ENCODE peak calls at places on chromosomes 4 and X, in nine cellular contexts. Y, Z, R, L, X, M, U, Q and S are unnamed samples.

GRCh38 chr4:81550005-81550896 is 78.5 kb upstream of the RASGEF1B start:
- DNase-seq in Y (no peak), Z (no peak), R (no peak), L (no peak), X (no peak), M (no peak), U (peak; percentile 62), Q (no peak), S (no peak)

GRCh38 chr4:128349921-128350320 is 62.3 kb upstream of the PGRMC2 start:
- DNase-seq in Y (no peak), Z (no peak), R (no peak), L (no peak), X (no peak), M (peak; percentile 99), U (no peak), Q (peak; percentile 39), S (no peak)

GRCh38 chr4:74632634-74633033 is 161.7 kb downstream of the BTC start:
- DNase-seq in Y (no peak), Z (peak; percentile 1), R (no peak), L (peak; percentile 80), X (no peak), M (peak; percentile 99), U (no peak), Q (peak; percentile 94), S (no peak)

GRCh38 chr4:185305979-185306442 is 89.7 kb downstream of the LRP2BP start:
- DNase-seq in Y (peak; percentile 44), Z (no peak), R (no peak), L (no peak), X (no peak), M (peak; percentile 70), U (no peak), Q (peak; percentile 86), S (no peak)

GRCh38 chr4:87516683-87517082 is 12.5 kb downstream of the SPARCL1 start:
- DNase-seq in Y (no peak), Z (no peak), R (no peak), L (no peak), X (no peak), M (no peak), U (no peak), Q (no peak), S (no peak)

GRCh38 chr4:155392486-155393184 is 15.9 kb upstream of the MAP9 start:
- DNase-seq in Y (no peak), Z (no peak), R (no peak), L (no peak), X (no peak), M (peak; percentile 79), U (no peak), Q (peak; percentile 64), S (peak; percentile 39)

GRCh38 chr4:11421116-11421515 is 7.6 kb downstream of the HS3ST1 start:
- DNase-seq in Y (no peak), Z (no peak), R (no peak), L (no peak), X (no peak), M (no peak), U (no peak), Q (no peak), S (no peak)

GRCh38 chrX:153641575-153642312 is 5.3 kb upstream of the DUSP9 start:
- DNase-seq in Y (no peak), Z (no peak), R (no peak), L (no peak), X (no peak), M (no peak), U (no peak), Q (no peak), S (no peak)

GRCh38 chr4:1061372-1061700 is 49.9 kb downstream of the FGFRL1 start:
- DNase-seq in Y (no peak), Z (no peak), R (no peak), L (no peak), X (peak; percentile 19), M (no peak), U (no peak), Q (no peak), S (no peak)

GRCh38 chr4:164383187-164384181 is 370.4 kb upstream of the SMIM31 start:
- DNase-seq in Y (no peak), Z (no peak), R (no peak), L (no peak), X (no peak), M (no peak), U (peak; percentile 64), Q (no peak), S (no peak)

GRCh38 chr4:168835880-168836454 is 174.1 kb downstream of the CBR4 start:
- DNase-seq in Y (no peak), Z (no peak), R (no peak), L (no peak), X (no peak), M (no peak), U (no peak), Q (no peak), S (no peak)